ENCODE peak calls at places on chromosome 17, in four cellular contexts. E, Y, C and K are unnamed samples.

GRCh38 chr17:82936768-82937171 is 96.9 kb upstream of the ZNF750 start:
- DNase-seq in E (no peak), Y (no peak), C (no peak), K (no peak)

GRCh38 chr17:39999067-39999466 is 16.2 kb upstream of the CSF3 start:
- DNase-seq in C (peak), Y (no peak), E (no peak), K (no peak)

GRCh38 chr17:38431343-38432145 is 3.3 kb downstream of the ARHGAP23 start:
- DNase-seq in E (no peak), Y (no peak), C (no peak), K (no peak)

GRCh38 chr17:3693829-3694231 is 2.1 kb downstream of the P2RX5 start:
- DNase-seq in C (no peak), E (peak), Y (no peak), K (no peak)

GRCh38 chr17:21549107-21549687 is 143.1 kb upstream of the KCNJ18 start:
- DNase-seq in Y (no peak), C (peak), E (no peak), K (no peak)

GRCh38 chr17:30203471-30203981 is 32.0 kb downstream of the SLC6A4 start:
- DNase-seq in E (no peak), Y (no peak), C (no peak), K (peak)

GRCh38 chr17:62059394-62059793 is 5.7 kb downstream of the MED13 start:
- DNase-seq in C (no peak), E (no peak), Y (no peak), K (no peak)

GRCh38 chr17:48554412-48555090 is 9.6 kb upstream of the HOXB2 start:
- DNase-seq in E (no peak), Y (no peak), C (peak), K (no peak)

GRCh38 chr17:62601438-62601837 is 26.0 kb upstream of the MRC2 start:
- DNase-seq in E (no peak), Y (no peak), C (no peak), K (no peak)

GRCh38 chr17:70642059-70642458 is 472.7 kb downstream of the KCNJ2 start:
- DNase-seq in Y (no peak), E (no peak), C (no peak), K (no peak)

GRCh38 chr17:28807925-28808641 is 34.5 kb downstream of the FAM222B start:
- DNase-seq in Y (peak), E (no peak), C (peak), K (peak)

GRCh38 chr17:83041305-83041704 is 38.1 kb upstream of the METRNL start:
- DNase-seq in E (no peak), Y (no peak), C (peak), K (no peak)

GRCh38 chr17:5758651-5759050 is 174.3 kb upstream of the NLRP1 start:
- DNase-seq in E (peak), C (peak), Y (peak), K (peak)

GRCh38 chr17:4440690-4441686 is 7.2 kb downstream of the SPNS3 start:
- DNase-seq in E (no peak), C (no peak), Y (no peak), K (no peak)

GRCh38 chr17:68601565-68602266 is 549 bp upstream of the FAM20A start:
- DNase-seq in E (no peak), C (no peak), Y (no peak), K (no peak)

GRCh38 chr17:70956731-70957130 is 787.4 kb downstream of the KCNJ2 start:
- DNase-seq in C (peak), Y (no peak), E (no peak), K (no peak)

GRCh38 chr17:6910987-6911603 is 79.6 kb upstream of the TEKT1 start:
- DNase-seq in E (no peak), Y (peak), C (peak), K (peak)

GRCh38 chr17:48333034-48333491 is 97.0 kb downstream of the SKAP1 start:
- DNase-seq in C (peak), Y (no peak), E (no peak), K (no peak)

GRCh38 chr17:6755731-6756184 is at the start of gene XAF1:
- DNase-seq in E (peak), Y (no peak), C (peak), K (peak)

GRCh38 chr17:68195667-68196393 is 52.0 kb upstream of the AMZ2 start:
- DNase-seq in E (no peak), Y (no peak), C (no peak), K (no peak)

GRCh38 chr17:41118721-41119120 is 548 bp upstream of the KRTAP4-11 start:
- DNase-seq in Y (no peak), E (no peak), C (peak), K (no peak)

GRCh38 chr17:6046431-6046830 is 23.7 kb upstream of the WSCD1 start:
- DNase-seq in E (no peak), C (no peak), Y (no peak), K (no peak)

GRCh38 chr17:37770631-37771518 is 26.0 kb upstream of the HNF1B start:
- DNase-seq in E (no peak), Y (peak), C (peak), K (peak)

GRCh38 chr17:76263896-76264295 is 1.3 kb upstream of the UBALD2 start:
- DNase-seq in Y (no peak), E (no peak), C (no peak), K (no peak)

GRCh38 chr17:51263001-51263400 is 2.7 kb downstream of the UTP18 start:
- DNase-seq in E (no peak), Y (no peak), C (peak), K (no peak)

GRCh38 chr17:51260960-51261958 is 913 bp downstream of the UTP18 start:
- DNase-seq in Y (peak), E (no peak), C (no peak), K (peak)

GRCh38 chr17:51259574-51260236 is at the start of gene MBTD1:
- DNase-seq in Y (peak), C (peak), E (no peak), K (peak)

GRCh38 chr17:51258756-51259573 is 884 bp downstream of the MBTD1 start:
- DNase-seq in Y (no peak), E (no peak), C (no peak), K (peak)

DNA sequence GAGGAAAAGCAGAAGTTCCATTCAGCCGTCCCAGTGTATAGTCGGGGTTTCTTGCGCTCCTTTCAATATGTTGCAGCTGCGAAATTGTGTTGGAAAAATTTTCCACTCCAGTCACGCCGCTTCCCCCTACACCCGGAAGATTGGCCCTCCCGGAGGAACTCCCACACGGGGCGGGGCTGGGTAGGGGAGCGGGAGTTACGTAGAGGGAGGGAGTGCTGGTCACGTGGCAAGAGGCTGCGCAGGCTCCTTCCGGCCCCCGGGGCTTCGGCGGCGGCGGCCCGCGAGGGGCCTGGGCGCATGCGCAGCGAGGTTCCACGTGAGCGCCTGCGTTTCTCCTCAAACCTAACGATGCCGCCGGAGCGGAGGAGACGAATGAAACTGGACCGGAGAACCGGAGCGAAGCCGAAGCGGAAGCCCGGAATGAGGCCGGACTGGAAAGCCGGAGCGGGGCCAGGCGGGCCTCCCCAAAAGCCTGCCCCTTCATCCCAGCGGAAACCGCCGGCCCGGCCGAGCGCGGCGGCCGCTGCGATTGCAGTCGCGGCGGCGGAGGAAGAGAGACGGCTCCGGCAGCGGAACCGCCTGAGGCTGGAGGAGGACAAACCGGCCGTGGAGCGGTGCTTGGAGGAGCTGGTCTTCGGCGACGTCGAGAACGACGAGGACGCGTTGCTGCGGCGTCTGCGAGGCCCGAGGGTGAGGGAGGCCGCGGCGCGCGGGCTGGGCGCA is at the start of gene UTP18:
- DNase-seq in E (peak), Y (peak), C (peak), K (peak)
- H2AFZ ChIP-seq in E (peak), Y (no peak), C (peak), K (peak)

GRCh38 chr17:64682261-64683181 is 20.4 kb upstream of the SMURF2 start:
- DNase-seq in C (peak), E (no peak), Y (no peak), K (peak)
- TF ChIP-seq POLR2A in C (no peak), E (no peak), Y (no peak), K (no peak)

GRCh38 chr17:17846645-17847044 is 9.9 kb upstream of the SREBF1 start:
- DNase-seq in E (no peak), Y (no peak), C (no peak), K (no peak)
- H2AFZ ChIP-seq in E (no peak), Y (no peak), C (no peak), K (no peak)

DNA sequence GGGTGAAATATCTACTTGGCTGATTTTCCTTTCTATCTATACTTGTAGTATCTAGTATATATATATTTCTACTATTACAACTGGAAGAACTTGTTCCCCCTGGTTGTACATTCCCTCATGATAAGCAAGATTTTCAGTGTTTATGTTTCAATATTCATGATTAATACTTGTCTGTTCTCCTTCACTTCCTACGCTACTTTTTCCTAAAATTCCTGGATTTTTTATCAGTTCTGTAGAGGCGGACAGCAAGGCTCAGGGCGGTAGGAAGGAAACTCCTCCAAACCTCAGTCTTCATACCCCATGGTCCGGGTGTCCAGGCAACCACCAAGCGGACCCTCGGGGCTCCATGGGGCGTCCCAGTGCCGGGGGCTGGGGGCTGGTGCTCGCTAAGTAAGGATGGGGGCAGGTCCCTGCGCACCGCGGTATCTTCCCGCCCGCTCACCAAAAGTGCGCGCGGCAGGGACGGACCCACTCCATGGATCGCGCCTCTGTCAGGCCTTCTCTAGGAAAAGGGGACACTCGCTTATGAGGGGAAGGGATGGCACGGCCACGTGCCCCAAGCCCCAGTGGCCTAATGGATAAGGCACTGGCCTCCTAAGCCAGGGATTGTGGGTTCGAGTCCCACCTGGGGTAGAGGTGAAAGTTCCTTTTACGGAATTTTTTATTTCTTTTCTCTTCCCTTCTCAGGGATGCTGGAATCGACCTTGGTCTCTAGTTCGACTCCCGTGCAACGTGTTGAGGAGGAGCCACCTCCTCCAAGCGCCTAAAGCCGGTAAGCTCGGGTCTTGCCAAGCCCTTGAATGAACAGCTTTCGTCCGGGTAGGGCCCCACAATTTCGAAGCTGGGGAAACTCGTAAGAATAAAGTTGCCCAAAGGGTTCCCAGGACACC is 13.2 kb downstream of the ATP5PD start:
- DNase-seq in E (peak), C (peak), Y (peak), K (peak)
- TF ChIP-seq POLR2A in E (no peak), C (no peak), Y (no peak), K (no peak)

GRCh38 chr17:58377005-58377660 is 25.1 kb upstream of the SUPT4H1 start:
- DNase-seq in E (no peak), C (no peak), Y (peak), K (no peak)
- H2AFZ ChIP-seq in E (no peak), C (no peak), Y (no peak), K (no peak)

GRCh38 chr17:65902165-65902564 is 289.8 kb downstream of the CEP112 start:
- DNase-seq in C (no peak), Y (no peak), E (no peak), K (no peak)
- TF ChIP-seq POLR2A in C (no peak), Y (no peak), E (no peak), K (no peak)